ENCODE peak calls at places on chromosomes 1 and 21, in five cellular contexts. S is psoas muscle; L is lower lobe of right lung; U is AG08396; E is stimulated activated CD4-positive, alpha-beta T cell treated with anti-CD3 and anti-CD28 coated beads, Interleukin-2, amount 100 ng/mL, for 24 hours. Y is an unnamed sample.

GRCh38 chr1:160993544-160993943 is 27.4 kb downstream of the F11R start:
- DNase-seq in S (no peak), L (no peak), U (peak; percentile 36), E (no peak), Y (no peak)

GRCh38 chr1:25485536-25486235 is 55.0 kb downstream of the MACO1 start:
- DNase-seq in S (no peak), L (no peak), U (no peak), E (no peak), Y (no peak)

GRCh38 chr1:94296018-94296417 is 58.6 kb upstream of the ARHGAP29 start:
- DNase-seq in S (no peak), L (no peak), U (no peak), E (no peak), Y (no peak)

GRCh38 chr1:47650205-47650604 is 212.4 kb downstream of the FOXD2 start:
- DNase-seq in S (no peak), L (peak; percentile 77), U (peak; percentile 31), E (no peak), Y (peak; percentile 63)

GRCh38 chr1:111571987-111572386 is 47.6 kb upstream of the RAP1A start:
- DNase-seq in S (no peak), L (no peak), U (peak; percentile 38), E (no peak), Y (no peak)

GRCh38 chr21:25373126-25374082 is 233.9 kb downstream of the MRPL39 start:
- DNase-seq in S (no peak), L (no peak), U (no peak), E (no peak), Y (no peak)

GRCh38 chr1:195908121-195908520 is 700.1 kb downstream of the KCNT2 start:
- DNase-seq in S (no peak), L (no peak), U (no peak), E (no peak), Y (no peak)

GRCh38 chr21:14690886-14691285 is 144.8 kb upstream of the SAMSN1 start:
- DNase-seq in S (no peak), L (no peak), U (no peak), E (no peak), Y (no peak)

GRCh38 chr1:2380816-2381591 is 10.3 kb downstream of the MORN1 start:
- DNase-seq in S (no peak), L (peak; percentile 39), U (no peak), E (no peak), Y (no peak)

GRCh38 chr1:31529999-31530705 is 46.2 kb upstream of the TINAGL1 start:
- DNase-seq in S (no peak), L (no peak), U (no peak), E (no peak), Y (no peak)

GRCh38 chr1:10537082-10537766 is 62.5 kb downstream of the PEX14 start:
- DNase-seq in S (no peak), L (no peak), U (no peak), E (no peak), Y (no peak)

GRCh38 chr1:26820784-26821269 is 5.7 kb upstream of the ZDHHC18 start:
- DNase-seq in S (no peak), L (no peak), U (no peak), E (no peak), Y (no peak)

GRCh38 chr1:180672105-180672504 is 40.3 kb downstream of the XPR1 start:
- DNase-seq in S (no peak), L (no peak), U (no peak), E (no peak), Y (no peak)

GRCh38 chr1:214670098-214670497 is 67.1 kb downstream of the CENPF start:
- DNase-seq in S (peak; percentile 34), L (peak; percentile 47), U (no peak), E (no peak), Y (peak; percentile 7)

GRCh38 chr1:14369526-14370213 is 228.8 kb upstream of the KAZN start:
- DNase-seq in S (no peak), L (no peak), U (no peak), E (no peak), Y (no peak)

GRCh38 chr1:12460911-12461621 is 156.9 kb downstream of the DHRS3 start:
- DNase-seq in S (peak; percentile 48), L (no peak), U (no peak), E (no peak), Y (no peak)